ENCODE peak calls at places on chromosomes 12 and 14, in six cellular contexts. R is AG04450, G is heart left ventricle, F is sigmoid colon, Y is SK-N-SH, P is transverse colon. Z is an unnamed sample.

GRCh38 chr12:47867496-47867941 is 37.3 kb downstream of the VDR start:
- DNase-seq in F (no peak), P (no peak), Y (no peak), G (no peak), R (peak), Z (no peak)

GRCh38 chr12:54935235-54935951 is 49.2 kb downstream of the TESPA1 start:
- DNase-seq in Y (no peak), R (peak), P (no peak), F (no peak), G (no peak), Z (no peak)

GRCh38 chr12:18479266-18479665 is 217.9 kb downstream of the PIK3C2G start:
- DNase-seq in Y (no peak), F (no peak), R (no peak), G (no peak), P (peak), Z (no peak)

GRCh38 chr12:122094261-122094734 is 15.7 kb downstream of the MLXIP start:
- DNase-seq in F (peak), Y (no peak), R (no peak), P (no peak), G (no peak), Z (no peak)

GRCh38 chr12:18375131-18375530 is 113.8 kb downstream of the PIK3C2G start:
- DNase-seq in F (no peak), P (no peak), R (no peak), Y (no peak), G (no peak), Z (no peak)

GRCh38 chr12:96359328-96359727 is 40.9 kb downstream of the CDK17 start:
- DNase-seq in G (no peak), R (no peak), P (no peak), Y (no peak), F (no peak), Z (no peak)

GRCh38 chr12:16148938-16149337 is 128.5 kb downstream of the SLC15A5 start:
- DNase-seq in Y (no peak), R (no peak), P (no peak), F (no peak), G (no peak), Z (no peak)

GRCh38 chr14:56810850-56811595 is 744 bp upstream of the OTX2 start:
- DNase-seq in G (no peak), F (no peak), Y (no peak), P (no peak), R (no peak), Z (no peak)

GRCh38 chr14:94120667-94121335 is 8.6 kb downstream of the IFI27L2 start:
- DNase-seq in P (no peak), R (peak), G (no peak), F (peak), Y (no peak), Z (no peak)

GRCh38 chr14:76699901-76700590 is 61.2 kb upstream of the VASH1 start:
- DNase-seq in Y (no peak), F (no peak), P (no peak), G (no peak), R (no peak), Z (no peak)

GRCh38 chr12:1642513-1642912 is 13.5 kb downstream of the WNT5B start:
- DNase-seq in R (no peak), G (no peak), F (no peak), Y (no peak), P (no peak), Z (no peak)

GRCh38 chr14:71320734-71321555 is 413.7 kb downstream of the PCNX1 start:
- DNase-seq in P (peak), G (peak), F (peak), R (no peak), Y (peak), Z (peak)

GRCh38 chr12:15596174-15596573 is 193.0 kb downstream of the EPS8 start:
- DNase-seq in G (no peak), F (no peak), R (no peak), Y (no peak), P (no peak), Z (no peak)

GRCh38 chr12:95838125-95838524 is 20.6 kb upstream of the SNRPF start:
- DNase-seq in G (no peak), R (no peak), Y (peak), F (no peak), P (peak), Z (no peak)

GRCh38 chr12:44835641-44836379 is 40.3 kb downstream of the NELL2 start:
- DNase-seq in P (no peak), G (no peak), F (no peak), Y (no peak), R (no peak), Z (no peak)

GRCh38 chr14:65594153-65594881 is 181.8 kb downstream of the FUT8 start:
- DNase-seq in R (no peak), G (no peak), P (peak), F (no peak), Y (no peak), Z (no peak)

GRCh38 chr12:17971850-17972249 is 118.1 kb downstream of the RERGL start:
- DNase-seq in G (no peak), Y (no peak), F (no peak), R (no peak), P (no peak), Z (no peak)

GRCh38 chr12:131608740-131609665 is 101.9 kb upstream of the SFSWAP start:
- DNase-seq in R (no peak), F (peak), P (peak), G (peak), Y (peak), Z (peak)

GRCh38 chr14:99234982-99235491 is 37.0 kb downstream of the BCL11B start:
- DNase-seq in F (no peak), R (no peak), P (no peak), G (no peak), Y (no peak), Z (no peak)

GRCh38 chr14:81509321-81509720 is 24.3 kb downstream of the SEL1L start:
- DNase-seq in Y (no peak), F (no peak), G (no peak), R (no peak), P (no peak), Z (no peak)

GRCh38 chr12:69475237-69475984 is 5.2 kb downstream of the FRS2 start:
- DNase-seq in Y (peak), P (no peak), R (no peak), G (no peak), F (no peak), Z (no peak)

GRCh38 chr14:74042296-74042695 is 23.1 kb downstream of the BBOF1 start:
- DNase-seq in R (no peak), G (no peak), F (no peak), P (no peak), Y (no peak), Z (no peak)

GRCh38 chr12:107631715-107632114 is 53.9 kb upstream of the PWP1 start:
- DNase-seq in Y (no peak), R (no peak), F (no peak), P (no peak), G (no peak), Z (no peak)

GRCh38 chr12:94263011-94263786 is 114.8 kb downstream of the PLXNC1 start:
- DNase-seq in R (no peak), Y (no peak), F (no peak), G (no peak), P (peak), Z (peak)

GRCh38 chr14:20614038-20614840 is 23.1 kb upstream of the RNASE12 start:
- DNase-seq in Y (no peak), G (no peak), P (no peak), R (no peak), F (no peak), Z (no peak)

GRCh38 chr12:125175576-125175975 is 110.3 kb downstream of the AACS start:
- DNase-seq in G (no peak), R (no peak), Y (no peak), P (no peak), F (no peak), Z (no peak)

GRCh38 chr14:69693823-69694729 is 72.9 kb upstream of the SRSF5 start:
- DNase-seq in Y (no peak), F (no peak), G (peak), R (no peak), P (peak), Z (no peak)

GRCh38 chr12:118136559-118137003 is 657 bp downstream of the PEBP1 start:
- DNase-seq in G (peak), P (peak), R (no peak), Y (peak), F (peak), Z (peak)

GRCh38 chr14:105447651-105448640 is 26.7 kb upstream of the CRIP2 start:
- DNase-seq in Y (no peak), G (no peak), R (no peak), F (no peak), P (no peak), Z (no peak)

GRCh38 chr12:2297004-2297403 is 244.2 kb downstream of the CACNA1C start:
- DNase-seq in Y (no peak), R (no peak), G (no peak), F (peak), P (no peak), Z (no peak)

GRCh38 chr12:39145175-39145999 is 240.0 kb upstream of the CPNE8 start:
- DNase-seq in G (peak), R (no peak), Y (peak), F (peak), P (peak), Z (no peak)

DNA sequence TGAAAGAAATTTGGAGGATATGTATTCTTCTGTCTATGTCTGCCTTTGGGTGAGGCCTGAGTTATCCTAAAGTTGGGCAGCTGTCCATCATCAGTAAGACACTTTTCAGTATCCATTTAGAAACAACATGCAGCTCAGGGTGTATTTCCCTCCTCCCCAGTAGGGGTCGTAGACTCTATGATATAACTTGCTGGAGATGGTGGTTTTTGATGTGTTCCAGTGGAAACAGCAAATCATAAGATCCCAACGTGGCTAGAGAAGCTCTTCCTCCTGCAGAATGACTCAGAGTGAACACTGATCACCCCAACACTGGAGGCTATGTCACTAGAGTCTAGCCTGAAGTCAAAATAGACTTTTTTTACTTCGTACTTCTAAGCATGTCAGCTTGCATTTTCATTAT is 331.6 kb upstream of the STXBP6 start:
- DNase-seq in G (no peak), Y (peak), P (no peak), R (no peak), F (no peak), Z (no peak)
- TF ChIP-seq CTCF in G (no peak), Y (peak), P (no peak), R (no peak), F (no peak), Z (no peak)

DNA sequence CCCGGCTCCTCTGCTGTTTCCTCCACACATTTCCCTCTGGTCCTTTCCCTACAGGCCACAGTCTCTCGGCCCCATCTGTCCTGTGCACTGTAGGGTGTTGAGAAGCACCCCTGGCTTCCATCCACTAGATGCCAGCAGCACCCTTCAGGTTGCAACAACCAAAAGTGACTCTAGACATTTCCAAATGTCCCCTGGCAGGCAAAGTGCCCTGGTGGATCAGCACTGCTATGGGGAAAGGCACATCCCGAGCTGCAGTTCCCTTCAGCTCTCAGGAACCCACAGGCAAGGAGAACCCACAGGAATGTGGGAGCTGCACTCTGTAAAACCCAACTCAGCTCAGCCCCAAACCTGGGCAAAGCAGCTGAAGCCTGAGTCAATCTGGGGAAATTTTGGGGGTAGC is 77.0 kb downstream of the RBM19 start:
- DNase-seq in P (no peak), F (no peak), R (no peak), G (no peak), Y (peak), Z (no peak)
- TF ChIP-seq CTCF in P (no peak), F (no peak), R (no peak), G (no peak), Y (no peak), Z (no peak)

GRCh38 chr12:23349550-23349949 is 599.9 kb downstream of the SOX5 start:
- DNase-seq in Y (no peak), P (no peak), F (no peak), G (no peak), R (no peak), Z (no peak)
- TF ChIP-seq CTCF in Y (no peak), P (no peak), F (no peak), G (no peak), R (no peak), Z (no peak)

GRCh38 chr14:29906256-29906885 is 21.3 kb downstream of the PRKD1 start:
- DNase-seq in G (no peak), Y (no peak), R (peak), P (no peak), F (no peak), Z (no peak)

GRCh38 chr14:29900609-29901350 is 26.9 kb downstream of the PRKD1 start:
- DNase-seq in F (no peak), R (no peak), P (no peak), G (no peak), Y (no peak), Z (no peak)

GRCh38 chr14:29908652-29909577 is 18.7 kb downstream of the PRKD1 start:
- DNase-seq in R (no peak), P (no peak), G (no peak), Y (no peak), F (no peak), Z (no peak)

GRCh38 chr14:29905549-29905948 is 22.1 kb downstream of the PRKD1 start:
- DNase-seq in G (no peak), R (no peak), Y (no peak), P (no peak), F (no peak), Z (no peak)
- TF ChIP-seq CTCF in G (no peak), R (no peak), Y (no peak), P (no peak), F (no peak), Z (no peak)

GRCh38 chr12:63079791-63080395 is 71.1 kb downstream of the AVPR1A start:
- DNase-seq in Y (no peak), R (no peak), G (no peak), F (no peak), P (no peak), Z (no peak)
- TF ChIP-seq CTCF in Y (no peak), R (no peak), G (no peak), F (no peak), P (no peak), Z (no peak)

GRCh38 chr12:29591140-29592020 is 93.9 kb upstream of the OVCH1 start:
- DNase-seq in G (peak), F (no peak), R (no peak), Y (no peak), P (no peak), Z (no peak)
- TF ChIP-seq CTCF in G (peak), F (no peak), R (peak), Y (no peak), P (no peak), Z (no peak)

GRCh38 chr14:55605793-55606192 is 25.8 kb downstream of the KTN1 start:
- DNase-seq in G (no peak), Y (no peak), R (no peak), F (no peak), P (no peak), Z (no peak)
- TF ChIP-seq CTCF in G (no peak), Y (no peak), R (no peak), F (no peak), P (no peak), Z (no peak)